ENCODE peak calls at places on chromosome 5, in four cellular contexts. W is astrocyte, Z is lower lobe of right lung, C is WERI-Rb-1. A is an unnamed sample.

GRCh38 chr5:142551242-142552067 is 134.4 kb downstream of the FGF1 start:
- DNase-seq in Z (no peak), C (peak), W (no peak), A (peak)

GRCh38 chr5:73940026-73940425 is 314.0 kb downstream of the ARHGEF28 start:
- DNase-seq in Z (no peak), C (no peak), W (peak), A (no peak)

GRCh38 chr5:169416583-169417196 is 115.8 kb upstream of the SLIT3 start:
- DNase-seq in Z (no peak), W (peak), C (peak), A (peak)

GRCh38 chr5:61623401-61624069 is 291.5 kb downstream of the ZSWIM6 start:
- DNase-seq in Z (no peak), C (no peak), W (peak), A (no peak)

GRCh38 chr5:178630475-178630930 is 3.7 kb upstream of the CLK4 start:
- DNase-seq in W (peak), C (no peak), Z (no peak), A (no peak)

GRCh38 chr5:1182633-1183423 is 18.6 kb upstream of the SLC6A19 start:
- DNase-seq in W (no peak), C (no peak), Z (peak), A (no peak)

GRCh38 chr5:163350083-163350482 is 87.3 kb upstream of the CCNG1 start:
- DNase-seq in C (no peak), W (no peak), Z (no peak), A (no peak)

GRCh38 chr5:27124590-27124989 is 86.2 kb upstream of the CDH9 start:
- DNase-seq in Z (no peak), W (no peak), C (peak), A (peak)

GRCh38 chr5:103014983-103015382 is 105.0 kb downstream of the GIN1 start:
- DNase-seq in W (peak), Z (no peak), C (no peak), A (no peak)

DNA sequence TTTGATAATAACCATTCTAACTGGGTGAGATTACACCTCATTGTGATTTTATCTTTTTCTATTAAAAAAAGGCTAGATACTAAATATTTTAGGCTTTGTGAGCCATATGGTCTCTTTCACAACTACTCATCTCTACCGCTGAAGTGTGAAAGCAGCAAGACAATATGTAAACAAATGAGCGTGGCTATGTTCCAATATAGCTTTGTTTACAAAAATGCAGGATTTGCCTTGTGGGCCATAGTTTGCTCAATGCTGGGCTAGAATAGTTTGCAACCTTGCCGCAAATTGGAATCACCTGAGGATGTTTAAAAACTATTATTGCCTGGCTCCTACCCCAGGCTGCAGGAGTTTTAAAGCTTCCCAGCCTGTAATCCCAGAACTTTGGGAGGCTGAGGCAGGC is 10.2 kb upstream of the GPR150 start:
- DNase-seq in C (no peak), W (no peak), Z (no peak), A (no peak)
- TF ChIP-seq CTCF in C (no peak), W (no peak), Z (no peak), A (no peak)

DNA sequence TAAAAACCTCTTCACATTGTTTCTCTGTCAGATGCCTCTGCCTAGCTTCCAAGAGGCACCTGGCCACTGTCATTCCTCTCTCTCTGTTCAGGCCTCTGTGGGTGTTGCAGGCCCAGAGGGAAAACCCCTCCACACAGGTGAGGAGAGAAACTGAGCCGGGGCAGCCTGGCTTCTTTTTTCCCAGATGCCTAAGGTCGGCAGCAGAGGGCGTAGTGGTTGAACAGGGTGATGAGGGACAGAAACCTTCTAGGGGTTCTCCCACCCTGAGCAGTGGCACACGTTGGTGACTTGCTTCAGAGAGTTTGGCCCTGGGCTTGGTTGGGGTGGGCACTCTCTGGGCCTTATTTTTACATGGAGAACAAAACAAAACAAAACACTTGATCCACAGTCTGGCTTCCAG is 12.2 kb downstream of the IL9 start:
- DNase-seq in W (no peak), C (peak), Z (no peak), A (no peak)
- TF ChIP-seq CTCF in W (no peak), C (peak), Z (no peak), A (no peak)

GRCh38 chr5:126300293-126300692 is 122.9 kb upstream of the GRAMD2B start:
- DNase-seq in Z (no peak), W (no peak), C (peak), A (no peak)
- TF ChIP-seq CTCF in Z (no peak), W (no peak), C (no peak), A (no peak)

DNA sequence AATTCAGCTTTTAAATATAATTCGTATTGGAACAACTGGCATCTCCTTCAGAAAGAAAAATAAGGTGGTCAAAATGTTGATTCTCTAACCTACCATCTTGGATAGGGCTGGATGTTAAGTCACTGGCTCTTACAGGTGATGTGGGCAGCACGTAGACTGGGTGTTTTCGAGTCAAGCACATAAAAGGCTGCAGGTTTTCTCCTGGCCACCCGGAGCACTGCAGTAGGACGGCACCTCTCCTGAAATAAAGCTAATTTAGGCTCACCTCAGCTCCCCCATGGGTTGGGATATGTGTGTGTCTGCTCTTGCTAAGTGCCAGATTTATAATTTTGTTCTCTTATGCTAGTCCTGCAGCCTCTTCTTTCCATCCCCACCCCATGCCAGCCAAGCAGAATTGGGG is 80.3 kb downstream of the IQGAP2 start:
- DNase-seq in C (no peak), W (no peak), Z (no peak), A (no peak)
- TF ChIP-seq CTCF in C (peak), W (no peak), Z (no peak), A (no peak)

GRCh38 chr5:138597660-138598400 is 22.6 kb upstream of the HSPA9 start:
- DNase-seq in C (no peak), W (no peak), Z (no peak), A (no peak)

GRCh38 chr5:138595396-138595795 is 20.2 kb upstream of the HSPA9 start:
- DNase-seq in W (no peak), C (no peak), Z (no peak), A (no peak)

GRCh38 chr5:138596105-138596987 is 21.1 kb upstream of the HSPA9 start:
- DNase-seq in W (no peak), Z (no peak), C (no peak), A (no peak)

GRCh38 chr5:138594305-138595058 is 19.3 kb upstream of the HSPA9 start:
- DNase-seq in W (no peak), Z (no peak), C (no peak), A (no peak)
- TF ChIP-seq CTCF in W (peak), Z (peak), C (peak), A (peak)

GRCh38 chr5:32058101-32058500 is 116.0 kb downstream of the GOLPH3 start:
- DNase-seq in W (no peak), C (no peak), Z (no peak), A (no peak)

GRCh38 chr5:32059779-32060178 is 114.3 kb downstream of the GOLPH3 start:
- DNase-seq in Z (no peak), W (peak), C (no peak), A (no peak)

GRCh38 chr5:32061236-32061635 is 112.9 kb downstream of the GOLPH3 start:
- DNase-seq in C (no peak), Z (no peak), W (no peak), A (no peak)

GRCh38 chr5:32055891-32056866 is 117.9 kb downstream of the GOLPH3 start:
- DNase-seq in C (no peak), W (no peak), Z (no peak), A (no peak)

GRCh38 chr5:32057157-32058096 is 116.7 kb downstream of the GOLPH3 start:
- DNase-seq in C (no peak), Z (no peak), W (no peak), A (no peak)
- TF ChIP-seq CTCF in C (no peak), Z (peak), W (peak), A (peak)

DNA sequence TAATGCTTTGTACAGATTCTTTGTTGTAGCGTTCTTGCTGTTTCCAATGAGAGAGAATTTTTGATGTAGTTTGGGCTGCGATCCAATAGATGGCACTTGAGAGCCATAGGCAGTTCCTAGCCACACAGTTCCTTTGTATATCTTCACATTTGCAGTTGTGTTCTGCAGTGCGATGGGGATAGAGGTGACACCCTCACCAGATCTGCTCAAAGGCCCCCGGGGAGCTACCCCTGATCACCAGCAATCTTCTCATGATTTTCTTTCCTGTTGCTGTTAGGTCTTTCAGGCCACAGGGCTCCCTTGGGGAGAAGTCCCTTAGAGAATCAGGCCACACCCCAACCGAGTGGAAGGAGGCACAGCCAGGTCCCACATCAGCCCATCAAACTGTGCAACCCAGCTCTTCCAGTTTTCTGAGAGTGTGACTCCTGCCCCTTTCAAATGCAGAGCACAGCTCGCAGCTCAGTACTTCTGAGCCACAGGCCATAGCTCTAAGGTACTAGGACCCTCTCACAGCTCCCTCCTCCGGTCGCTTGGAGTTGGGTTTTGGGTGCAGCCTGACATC is 353.7 kb downstream of the SLCO4C1 start:
- DNase-seq in C (peak), Z (no peak), W (no peak), A (peak)
- TF ChIP-seq CTCF in C (peak), Z (peak), W (peak), A (peak)

DNA sequence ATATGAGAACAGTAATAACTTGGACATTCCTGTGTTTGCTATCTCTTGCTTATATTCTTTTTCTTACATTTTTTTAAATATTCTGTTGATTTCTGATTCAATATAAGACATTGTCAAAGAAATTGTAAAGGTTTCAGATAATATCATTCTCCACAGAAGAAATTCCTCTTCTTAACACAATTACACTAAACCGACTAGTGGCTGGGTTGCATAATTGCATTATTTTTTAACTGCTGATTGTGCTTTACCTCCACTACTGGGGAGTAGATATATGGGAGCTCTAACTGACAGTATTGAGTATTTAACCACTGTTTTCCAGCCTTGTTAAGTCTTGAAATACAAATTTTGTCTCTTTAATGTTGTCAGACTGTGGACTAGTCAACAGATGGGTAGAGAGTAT is 723.8 kb upstream of the EDIL3 start:
- DNase-seq in Z (no peak), C (no peak), W (no peak), A (no peak)
- TF ChIP-seq CTCF in Z (no peak), C (no peak), W (no peak), A (peak)

DNA sequence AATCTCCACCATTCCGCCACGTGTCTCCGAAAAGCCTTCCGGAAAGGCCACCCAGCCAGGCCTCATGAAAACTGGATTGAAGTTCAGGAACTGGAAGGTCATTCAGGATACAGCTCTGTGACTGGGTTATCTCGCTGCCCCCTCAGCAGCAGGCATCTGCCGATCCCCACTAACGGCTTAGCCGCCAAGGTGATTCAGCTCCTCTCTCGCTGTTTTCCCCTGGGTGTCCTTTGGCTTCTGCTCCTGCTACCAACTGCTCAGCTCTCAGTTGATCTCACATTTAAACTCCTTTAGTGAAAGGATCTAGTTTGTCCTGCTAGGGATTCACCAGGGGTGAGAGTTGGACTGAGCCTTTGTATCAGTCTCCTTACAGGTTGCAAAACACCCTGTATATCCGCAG is 2.2 kb upstream of the GDNF start:
- DNase-seq in W (no peak), C (no peak), Z (no peak), A (no peak)
- TF ChIP-seq CTCF in W (no peak), C (no peak), Z (no peak), A (no peak)